ENCODE peak calls at places on chromosomes 4 and X, in seven cellular contexts. K is GM13976, Q is hepatocyte, M is left ventricle myocardium inferior, C is fibroblast of pulmonary artery, U is coronary artery, F is choroid plexus epithelial cell. L is an unnamed sample.

GRCh38 chr4:67087897-67088296 is 457.4 kb downstream of the CENPC start:
- DNase-seq in K (peak; percentile 22), Q (peak; percentile 51), M (no peak), C (peak; percentile 24), U (no peak), F (no peak), L (no peak)

GRCh38 chr4:113646456-113646809 is 115.1 kb downstream of the CAMK2D start:
- DNase-seq in K (no peak), Q (peak; percentile 30), M (no peak), C (peak; percentile 39), U (no peak), F (no peak), L (no peak)

GRCh38 chrX:47568656-47569295 is 7.8 kb downstream of the ARAF start:
- DNase-seq in K (peak; percentile 37), Q (no peak), M (no peak), C (peak; percentile 28), U (no peak), F (no peak), L (no peak)

GRCh38 chrX:109747681-109748080 is 14.6 kb upstream of the ACSL4 start:
- DNase-seq in K (no peak), Q (no peak), M (no peak), C (no peak), U (no peak), F (no peak), L (no peak)

GRCh38 chr4:165204462-165204830 is 2.9 kb upstream of the KLHL2 start:
- DNase-seq in K (peak; percentile 28), Q (no peak), M (no peak), C (peak; percentile 26), U (no peak), F (peak; percentile 56), L (no peak)

GRCh38 chrX:95318882-95319281 is 1365.8 kb upstream of the DIAPH2 start:
- DNase-seq in K (no peak), Q (peak; percentile 11), M (no peak), C (no peak), U (no peak), F (no peak), L (no peak)

GRCh38 chr4:20044502-20044911 is 207.2 kb upstream of the SLIT2 start:
- DNase-seq in K (no peak), Q (no peak), M (no peak), C (peak; percentile 53), U (no peak), F (peak; percentile 51), L (no peak)

GRCh38 chrX:24479924-24480722 is 15.0 kb downstream of the PDK3 start:
- DNase-seq in K (peak; percentile 64), Q (no peak), M (no peak), C (no peak), U (no peak), F (no peak), L (no peak)

GRCh38 chrX:24902808-24903207 is 113.0 kb downstream of the ARX start:
- DNase-seq in K (no peak), Q (peak; percentile 10), M (no peak), C (peak; percentile 90), U (no peak), F (peak; percentile 86), L (no peak)

GRCh38 chr4:2077537-2078460 is 18.7 kb downstream of the NAT8L start:
- DNase-seq in K (no peak), Q (no peak), M (no peak), C (no peak), U (peak; percentile 52), F (no peak), L (no peak)

GRCh38 chrX:9362529-9362928 is 102.3 kb upstream of the TBL1X start:
- DNase-seq in K (no peak), Q (no peak), M (no peak), C (no peak), U (no peak), F (no peak), L (no peak)

GRCh38 chrX:119055650-119056049 is 17.1 kb upstream of the CT47C1 start:
- DNase-seq in K (no peak), Q (no peak), M (peak; percentile 17), C (no peak), U (no peak), F (peak; percentile 38), L (no peak)

GRCh38 chrX:69027181-69028005 is 137.9 kb downstream of the PJA1 start:
- DNase-seq in K (peak; percentile 26), Q (peak; percentile 60), M (no peak), C (peak; percentile 88), U (no peak), F (peak; percentile 91), L (no peak)

GRCh38 chr4:84681488-84682274 is 98.8 kb downstream of the CDS1 start:
- DNase-seq in K (no peak), Q (peak; percentile 32), M (no peak), C (peak; percentile 71), U (no peak), F (peak; percentile 91), L (no peak)

GRCh38 chrX:69152398-69152797 is 12.9 kb downstream of the PJA1 start:
- DNase-seq in K (no peak), Q (no peak), M (no peak), C (no peak), U (peak; percentile 47), F (no peak), L (peak; percentile 43)

GRCh38 chrX:15680401-15680800 is 15.8 kb upstream of the CLTRN start:
- DNase-seq in K (no peak), Q (peak; percentile 30), M (no peak), C (peak; percentile 37), U (no peak), F (peak; percentile 79), L (no peak)

GRCh38 chr4:188109157-188109755 is at the start of gene TRIML2:
- DNase-seq in K (no peak), Q (no peak), M (no peak), C (no peak), U (no peak), F (no peak), L (no peak)

GRCh38 chr4:54418468-54418867 is 189.4 kb downstream of the PDGFRA start:
- DNase-seq in K (no peak), Q (no peak), M (no peak), C (no peak), U (no peak), F (no peak), L (no peak)

GRCh38 chr4:31106419-31106818 is 386.2 kb downstream of the PCDH7 start:
- DNase-seq in K (no peak), Q (no peak), M (no peak), C (no peak), U (no peak), F (no peak), L (no peak)

GRCh38 chr4:122928930-122929329 is 6.5 kb upstream of the NUDT6 start:
- DNase-seq in K (no peak), Q (no peak), M (no peak), C (no peak), U (no peak), F (no peak), L (no peak)

GRCh38 chr4:122932763-122933162 is 10.4 kb upstream of the NUDT6 start:
- DNase-seq in K (no peak), Q (no peak), M (no peak), C (no peak), U (no peak), F (no peak), L (no peak)

DNA sequence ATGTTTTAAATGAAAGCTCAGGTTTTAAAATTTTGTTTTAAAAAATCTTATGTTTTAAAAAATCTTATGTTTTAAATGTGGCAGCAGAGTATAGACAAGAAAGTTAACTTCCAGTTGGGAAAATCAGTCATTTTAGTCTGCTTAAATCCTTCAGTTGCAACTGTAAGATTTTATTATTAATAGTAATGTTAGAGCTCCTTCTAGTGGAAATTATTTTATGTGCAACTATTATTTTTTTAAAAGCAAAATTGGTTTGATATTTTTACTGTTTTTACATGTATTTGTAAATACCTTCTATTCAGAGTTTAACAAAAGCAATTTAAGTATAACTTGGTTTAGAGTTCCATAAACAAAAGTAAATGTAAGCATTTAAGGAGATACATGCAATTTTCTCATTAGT is 8.5 kb upstream of the NUDT6 start:
- DNase-seq in K (peak; percentile 13), Q (no peak), M (no peak), C (peak; percentile 56), U (no peak), F (peak; percentile 51), L (no peak)
- TF ChIP-seq CTCF in K (no peak), Q (peak; percentile 67), M (peak; percentile 70), C (peak; percentile 31), U (peak; percentile 53), F (peak; percentile 41), L (peak; percentile 80)

DNA sequence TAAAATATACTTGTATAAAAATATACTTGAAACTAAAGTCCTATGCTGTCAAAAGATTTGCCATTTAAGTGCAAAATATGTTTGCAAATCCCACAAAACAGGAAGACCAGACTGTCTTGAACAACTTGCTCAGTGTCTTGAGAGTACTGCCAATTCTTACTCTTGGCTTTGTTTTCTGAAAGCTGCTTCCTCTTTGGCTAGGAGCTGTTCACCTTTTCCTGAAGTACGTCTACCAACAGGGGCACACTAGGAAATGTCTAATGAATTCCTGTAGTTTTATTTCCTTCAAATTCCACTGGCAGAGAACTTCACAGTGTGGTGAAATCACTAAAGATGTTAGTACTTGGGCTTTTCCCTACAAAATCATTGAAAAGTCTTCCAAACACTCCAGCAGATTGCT is 46.4 kb upstream of the ABCG2 start:
- DNase-seq in K (no peak), Q (no peak), M (no peak), C (peak; percentile 28), U (no peak), F (no peak), L (no peak)
- TF ChIP-seq CTCF in K (no peak), Q (no peak), M (no peak), C (no peak), U (no peak), F (no peak), L (no peak)

DNA sequence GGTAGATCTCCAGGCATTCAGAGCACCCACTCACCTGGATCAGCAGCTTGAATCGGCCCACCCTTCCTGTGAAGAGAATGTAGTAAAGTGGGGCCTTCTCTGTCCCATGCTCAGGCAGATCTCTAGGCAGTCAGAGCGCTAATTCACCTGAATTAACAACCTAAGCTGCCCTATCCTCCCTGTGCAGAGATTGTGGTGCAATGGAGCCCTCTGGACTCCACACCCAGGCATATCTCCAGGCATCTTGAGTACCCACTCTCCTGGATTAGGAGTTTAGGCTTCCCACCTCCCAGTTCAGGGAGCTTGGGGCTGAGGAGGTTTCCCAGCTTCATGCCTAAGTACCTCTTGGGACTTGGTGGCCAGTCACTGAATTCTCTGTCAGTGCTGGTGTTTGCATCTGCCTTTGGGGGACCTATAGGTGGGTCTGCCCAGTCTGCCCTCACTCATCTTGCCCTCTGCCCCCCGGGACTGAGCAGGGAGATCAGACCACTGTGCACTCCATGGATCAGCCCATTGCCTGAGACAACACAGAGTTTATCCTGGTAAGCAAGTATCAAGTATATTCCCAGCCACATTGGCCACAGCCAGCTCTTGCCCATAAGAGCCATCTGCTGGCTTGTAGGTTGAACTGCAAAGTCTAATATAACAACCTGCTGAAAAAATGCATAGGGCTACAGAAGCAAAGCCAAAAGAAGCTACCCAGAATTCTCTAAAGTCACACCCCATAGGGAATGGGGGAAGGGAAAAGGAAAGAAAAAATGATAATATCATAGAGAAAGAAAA is 372.9 kb downstream of the KLHL13 start:
- DNase-seq in K (no peak), Q (peak; percentile 27), M (no peak), C (no peak), U (no peak), F (peak; percentile 0), L (no peak)
- TF ChIP-seq CTCF in K (peak; percentile 35), Q (peak; percentile 40), M (peak; percentile 26), C (no peak), U (no peak), F (peak; percentile 22), L (peak; percentile 63)

DNA sequence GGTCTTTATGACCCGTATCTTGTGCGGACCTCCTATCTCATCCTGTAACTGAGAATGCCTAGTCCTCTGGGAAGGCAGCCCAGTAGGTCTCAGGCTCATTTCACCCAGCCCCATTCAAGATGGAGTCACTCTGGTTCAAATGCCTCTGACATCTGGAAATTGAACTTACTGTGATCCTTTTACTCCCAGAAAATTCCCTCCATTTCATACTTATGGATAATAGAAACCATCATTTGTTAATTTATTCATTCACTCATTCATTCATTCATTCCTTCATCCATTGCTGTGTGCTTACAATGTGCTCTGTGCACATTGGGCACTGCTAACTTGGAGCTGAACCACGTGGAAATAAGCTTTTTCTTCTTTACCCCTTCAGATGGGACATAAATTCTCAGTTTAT is 9.2 kb upstream of the ATP6AP2 start:
- DNase-seq in K (no peak), Q (no peak), M (no peak), C (no peak), U (no peak), F (no peak), L (no peak)
- TF ChIP-seq CTCF in K (no peak), Q (no peak), M (no peak), C (no peak), U (no peak), F (no peak), L (no peak)